ENCODE peak calls at places on chromosomes 16 and 17, in nine cellular contexts. Z is COR-L47; D is NAMALWA; Q is stimulated activated CD8-positive, alpha-beta memory T cell treated with anti-CD3 and anti-CD28 coated beads, Interleukin-4, amount 100 ng/mL, for 24 hours; M is GM03348; U is CD4-positive, alpha-beta memory T cell; L is psoas muscle; A is hypothalamus; C is endothelial cell. F is an unnamed sample.

GRCh38 chr17:69059458-69060205 is 1.1 kb downstream of the ABCA9 start:
- DNase-seq in Z (no peak), D (no peak), Q (no peak), M (peak), U (no peak), L (no peak), A (no peak), C (no peak), F (no peak)

GRCh38 chr17:44651228-44651627 is 5.0 kb upstream of the MEIOC start:
- DNase-seq in Z (no peak), D (no peak), Q (no peak), M (no peak), U (no peak), L (no peak), A (no peak), C (no peak), F (no peak)

GRCh38 chr17:1597861-1598342 is 30.7 kb downstream of the SLC43A2 start:
- DNase-seq in Z (no peak), D (no peak), Q (no peak), M (no peak), U (no peak), L (no peak), A (no peak), C (no peak), F (no peak)

GRCh38 chr17:31096106-31096436 is 1.3 kb downstream of the NF1 start:
- DNase-seq in Z (no peak), D (no peak), Q (no peak), M (peak), U (no peak), L (no peak), A (no peak), C (no peak), F (no peak)

GRCh38 chr17:80918731-80919130 is 72.9 kb upstream of the CHMP6 start:
- DNase-seq in Z (no peak), D (no peak), Q (no peak), M (no peak), U (no peak), L (no peak), A (no peak), C (no peak), F (no peak)

GRCh38 chr17:46763416-46763815 is 55.1 kb downstream of the WNT3 start:
- DNase-seq in Z (no peak), D (no peak), Q (no peak), M (no peak), U (no peak), L (no peak), A (no peak), C (no peak), F (no peak)

GRCh38 chr16:57694556-57695377 is at the start of gene DRC7:
- DNase-seq in Z (peak), D (peak), Q (no peak), M (no peak), U (no peak), L (no peak), A (peak), C (peak), F (peak)

GRCh38 chr16:87216824-87217205 is 100.4 kb downstream of the C16orf95 start:
- DNase-seq in Z (no peak), D (no peak), Q (no peak), M (peak), U (no peak), L (no peak), A (no peak), C (no peak), F (no peak)

GRCh38 chr16:3872216-3872895 is 8.2 kb downstream of the CREBBP start:
- DNase-seq in Z (no peak), D (no peak), Q (no peak), M (no peak), U (no peak), L (no peak), A (no peak), C (no peak), F (no peak)

GRCh38 chr17:61583242-61583641 is 7.8 kb downstream of the NACA2 start:
- DNase-seq in Z (peak), D (peak), Q (no peak), M (peak), U (no peak), L (no peak), A (no peak), C (no peak), F (peak)

GRCh38 chr17:3966720-3967363 is 2.6 kb upstream of the ATP2A3 start:
- DNase-seq in Z (no peak), D (peak), Q (no peak), M (no peak), U (no peak), L (no peak), A (no peak), C (no peak), F (no peak)

GRCh38 chr17:33469911-33470310 is 176.8 kb upstream of the ASIC2 start:
- DNase-seq in Z (no peak), D (no peak), Q (no peak), M (peak), U (no peak), L (no peak), A (no peak), C (no peak), F (no peak)

GRCh38 chr16:68253721-68254120 is 8.5 kb downstream of the PLA2G15 start:
- DNase-seq in Z (no peak), D (no peak), Q (no peak), M (no peak), U (no peak), L (no peak), A (no peak), C (no peak), F (no peak)

GRCh38 chr16:50548659-50549560 is 714 bp downstream of the NKD1 start:
- DNase-seq in Z (peak), D (no peak), Q (no peak), M (no peak), U (no peak), L (no peak), A (no peak), C (peak), F (no peak)

GRCh38 chr17:34998205-34998604 is 17.9 kb downstream of the LIG3 start:
- DNase-seq in Z (peak), D (peak), Q (peak), M (peak), U (peak), L (peak), A (peak), C (peak), F (peak)

GRCh38 chr16:79580465-79581200 is 19.9 kb downstream of the MAF start:
- DNase-seq in Z (no peak), D (no peak), Q (no peak), M (no peak), U (no peak), L (no peak), A (no peak), C (no peak), F (no peak)

GRCh38 chr17:9529033-9529748 is 46.4 kb downstream of the STX8 start:
- DNase-seq in Z (no peak), D (peak), Q (no peak), M (peak), U (no peak), L (no peak), A (no peak), C (no peak), F (peak)

GRCh38 chr16:4213721-4214120 is 28.2 kb downstream of the SRL start:
- DNase-seq in Z (no peak), D (no peak), Q (no peak), M (no peak), U (no peak), L (no peak), A (no peak), C (no peak), F (no peak)

GRCh38 chr16:20181386-20181785 is 107.7 kb upstream of the GPR139 start:
- DNase-seq in Z (no peak), D (no peak), Q (no peak), M (no peak), U (no peak), L (no peak), A (no peak), C (no peak), F (no peak)

GRCh38 chr17:81021531-81022370 is 13.2 kb upstream of the BAIAP2 start:
- DNase-seq in Z (no peak), D (no peak), Q (no peak), M (no peak), U (no peak), L (no peak), A (no peak), C (no peak), F (no peak)

GRCh38 chr17:75755205-75755901 is 9.6 kb downstream of the GALK1 start:
- DNase-seq in Z (no peak), D (peak), Q (no peak), M (no peak), U (no peak), L (peak), A (no peak), C (no peak), F (no peak)

GRCh38 chr16:51877686-51878085 is 669.3 kb downstream of the TOX3 start:
- DNase-seq in Z (no peak), D (no peak), Q (no peak), M (no peak), U (no peak), L (no peak), A (no peak), C (no peak), F (no peak)

GRCh38 chr16:26709175-26709574 is 357.6 kb upstream of the C16orf82 start:
- DNase-seq in Z (no peak), D (peak), Q (no peak), M (no peak), U (no peak), L (no peak), A (no peak), C (no peak), F (no peak)

GRCh38 chr17:2723997-2724782 is 12.6 kb upstream of the CLUH start:
- DNase-seq in Z (peak), D (no peak), Q (no peak), M (no peak), U (no peak), L (no peak), A (no peak), C (peak), F (no peak)

GRCh38 chr16:17083628-17084027 is 387.1 kb downstream of the XYLT1 start:
- DNase-seq in Z (no peak), D (no peak), Q (no peak), M (no peak), U (no peak), L (no peak), A (no peak), C (no peak), F (no peak)